ENCODE peak calls at places on chromosomes 16 and 17, in ten cellular contexts. T is amniotic stem cell; R is T-helper 9 cell; D is effector memory CD4-positive, alpha-beta T cell; Y is body of pancreas; N is stimulated activated CD8-positive, alpha-beta memory T cell treated with anti-CD3 and anti-CD28 coated beads, Interleukin-12 subunit alpha, Interleukin-12 subunit beta, amount 100 ng/mL, for 4 hours; S is AG04449; C is EL; E is left cardiac atrium; Z is stimulated activated CD4-positive, alpha-beta T cell treated with anti-CD3 and anti-CD28 coated beads, Interleukin-2, amount 100 ng/mL, for 24 hours. A is an unnamed sample.

GRCh38 chr17:6894206-6894528 is 62.6 kb upstream of the TEKT1 start:
- DNase-seq in Z (peak), E (no peak), N (no peak), R (no peak), D (no peak), T (no peak), C (no peak), S (no peak), Y (no peak), A (peak)

GRCh38 chr16:17194190-17194780 is 276.5 kb downstream of the XYLT1 start:
- DNase-seq in E (peak), R (peak), Z (peak), T (no peak), Y (peak), S (no peak), D (peak), C (peak), N (peak), A (peak)

GRCh38 chr17:81733507-81734404 is 21.7 kb downstream of the SLC25A10 start:
- DNase-seq in R (peak), T (peak), E (peak), Y (peak), D (peak), C (peak), N (no peak), Z (peak), S (no peak), A (peak)

GRCh38 chr16:27618611-27619380 is 68.9 kb downstream of the KATNIP start:
- DNase-seq in R (no peak), C (no peak), T (no peak), D (no peak), Y (no peak), Z (no peak), S (no peak), N (no peak), E (no peak), A (no peak)

GRCh38 chr16:69509125-69509524 is 56.6 kb upstream of the NFAT5 start:
- DNase-seq in C (no peak), E (no peak), Z (no peak), S (no peak), N (no peak), Y (no peak), D (no peak), T (no peak), R (no peak), A (no peak)

GRCh38 chr17:21351366-21352065 is 24.6 kb upstream of the KCNJ12 start:
- DNase-seq in E (no peak), Z (no peak), T (no peak), S (no peak), R (no peak), D (no peak), C (no peak), N (no peak), Y (no peak), A (no peak)

GRCh38 chr17:55731586-55732250 is 9.1 kb upstream of the TMEM100 start:
- DNase-seq in C (no peak), S (no peak), R (no peak), Z (no peak), Y (peak), T (no peak), N (no peak), E (peak), D (no peak), A (peak)

GRCh38 chr16:2787406-2787805 is at the start of gene PRSS33:
- DNase-seq in E (no peak), N (no peak), Z (no peak), R (no peak), D (no peak), T (no peak), Y (no peak), C (no peak), S (no peak), A (no peak)

GRCh38 chr16:15960124-15960971 is 10.9 kb downstream of the ABCC1 start:
- DNase-seq in N (no peak), S (no peak), E (no peak), T (no peak), R (no peak), D (no peak), Z (no peak), Y (no peak), C (no peak), A (no peak)

GRCh38 chr17:69406906-69407305 is 7.6 kb upstream of the MAP2K6 start:
- DNase-seq in S (peak), T (no peak), Z (no peak), D (no peak), C (no peak), R (no peak), N (no peak), Y (no peak), E (no peak), A (no peak)

GRCh38 chr17:59415397-59415796 is 83.9 kb downstream of the YPEL2 start:
- DNase-seq in Z (no peak), D (no peak), N (no peak), S (no peak), R (no peak), T (no peak), Y (no peak), C (no peak), E (no peak), A (no peak)

GRCh38 chr17:61144137-61144536 is 255.5 kb upstream of the TBX2 start:
- DNase-seq in Y (no peak), E (no peak), Z (no peak), D (no peak), C (no peak), R (no peak), S (no peak), N (no peak), T (no peak), A (no peak)

GRCh38 chr17:49365667-49366066 is 3.6 kb upstream of the ZNF652 start:
- DNase-seq in E (no peak), Y (no peak), N (no peak), D (no peak), S (no peak), R (no peak), C (no peak), T (no peak), Z (no peak), A (no peak)

GRCh38 chr16:79283578-79283977 is 317.0 kb downstream of the MAF start:
- DNase-seq in Y (no peak), C (no peak), S (no peak), Z (peak), E (no peak), T (no peak), N (no peak), R (peak), D (peak), A (no peak)

GRCh38 chr16:56923481-56923880 is 8.5 kb upstream of the HERPUD1 start:
- DNase-seq in Y (no peak), R (no peak), S (peak), N (no peak), C (no peak), T (no peak), Z (no peak), E (no peak), D (no peak), A (no peak)

A was measured in activated naive CD8-positive, alpha-beta T cell treated with anti-CD3 and anti-CD28 coated beads for 36 hours.